ENCODE peak calls at places on chromosomes 12 and 14, in eight cellular contexts. X, M, B, F, Y, O, N and S are unnamed samples.
A peak's percentile ranks its signal among the peaks of the same experiment; 100 is the strongest.

GRCh38 chr14:72741836-72742681 is 151.8 kb downstream of the DPF3 start:
- DNase-seq in X (no peak), M (no peak), B (no peak), F (no peak), Y (no peak), O (no peak), N (no peak), S (no peak)

GRCh38 chr14:25231006-25231405 is 181.1 kb upstream of the STXBP6 start:
- DNase-seq in X (no peak), M (no peak), B (no peak), F (no peak), Y (no peak), O (no peak), N (no peak), S (no peak)

GRCh38 chr12:17866802-17867201 is 223.2 kb downstream of the RERGL start:
- DNase-seq in X (no peak), M (no peak), B (no peak), F (no peak), Y (no peak), O (no peak), N (no peak), S (no peak)

GRCh38 chr14:68666899-68667298 is 126.0 kb downstream of the ZFP36L1 start:
- DNase-seq in X (no peak), M (no peak), B (no peak), F (no peak), Y (no peak), O (no peak), N (no peak), S (no peak)

GRCh38 chr14:100845341-100845740 is 19.4 kb downstream of the MEG3 start:
- DNase-seq in X (no peak), M (no peak), B (no peak), F (no peak), Y (no peak), O (no peak), N (no peak), S (no peak)

GRCh38 chr14:22131749-22132476 is 457.1 kb downstream of the DAD1 start:
- DNase-seq in X (no peak), M (no peak), B (peak; percentile 59), F (no peak), Y (peak; percentile 47), O (no peak), N (no peak), S (no peak)

GRCh38 chr12:62817556-62818271 is 117.2 kb downstream of the PPM1H start:
- DNase-seq in X (no peak), M (no peak), B (no peak), F (no peak), Y (no peak), O (no peak), N (no peak), S (no peak)

GRCh38 chr14:71488703-71489141 is 443.5 kb upstream of the RGS6 start:
- DNase-seq in X (no peak), M (no peak), B (no peak), F (peak; percentile 17), Y (no peak), O (no peak), N (no peak), S (no peak)

GRCh38 chr12:15721716-15722115 is 67.5 kb downstream of the EPS8 start:
- DNase-seq in X (no peak), M (no peak), B (no peak), F (no peak), Y (no peak), O (no peak), N (no peak), S (no peak)

GRCh38 chr12:116861331-116861730 is 19.9 kb downstream of the HRK start:
- DNase-seq in X (no peak), M (peak; percentile 20), B (no peak), F (peak; percentile 77), Y (peak; percentile 74), O (peak; percentile 78), N (no peak), S (peak; percentile 79)

GRCh38 chr12:30880061-30880460 is 46.5 kb upstream of the TSPAN11 start:
- DNase-seq in X (no peak), M (no peak), B (no peak), F (peak; percentile 10), Y (no peak), O (no peak), N (no peak), S (no peak)

GRCh38 chr12:66072566-66072965 is 58.0 kb downstream of the LLPH start:
- DNase-seq in X (no peak), M (no peak), B (no peak), F (no peak), Y (no peak), O (no peak), N (no peak), S (peak; percentile 30)

GRCh38 chr12:10740182-10740581 is 17.1 kb upstream of the YBX3 start:
- DNase-seq in X (no peak), M (no peak), B (no peak), F (no peak), Y (no peak), O (no peak), N (no peak), S (no peak)

DNA sequence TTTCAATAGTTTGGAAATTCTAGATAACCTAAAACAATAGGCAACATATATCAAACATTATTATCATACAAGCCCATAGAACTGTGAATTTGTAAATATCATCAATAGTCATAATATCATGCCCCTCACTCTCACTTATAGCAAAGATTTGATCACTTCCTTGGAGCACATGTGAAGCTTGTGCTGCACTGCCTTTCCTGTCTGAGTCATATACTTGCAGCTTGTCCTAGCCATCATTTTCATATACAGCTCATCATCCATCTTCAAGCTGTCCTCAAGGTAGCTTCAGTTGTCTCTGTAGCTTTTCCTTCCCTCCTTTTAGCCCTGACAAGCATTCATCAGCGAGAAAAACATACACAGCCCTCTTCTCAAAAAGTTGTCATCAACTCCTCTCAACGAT is 746.5 kb upstream of the FOXG1 start:
- DNase-seq in X (no peak), M (no peak), B (no peak), F (no peak), Y (no peak), O (no peak), N (no peak), S (no peak)
- TF ChIP-seq CTCF in X (no peak), M (no peak), B (no peak), F (no peak), Y (no peak), O (no peak), N (no peak), S (no peak)

GRCh38 chr12:121933522-121934317 is 15.3 kb downstream of the CFAP251 start:
- DNase-seq in X (peak; percentile 46), M (no peak), B (peak; percentile 62), F (no peak), Y (no peak), O (no peak), N (no peak), S (no peak)

GRCh38 chr12:121932914-121933521 is 14.6 kb downstream of the CFAP251 start:
- DNase-seq in X (no peak), M (no peak), B (no peak), F (no peak), Y (no peak), O (no peak), N (no peak), S (no peak)

GRCh38 chr12:121932176-121932536 is 13.8 kb downstream of the CFAP251 start:
- DNase-seq in X (no peak), M (no peak), B (no peak), F (no peak), Y (no peak), O (no peak), N (no peak), S (no peak)

GRCh38 chr12:121927798-121928197 is 9.4 kb downstream of the CFAP251 start:
- DNase-seq in X (no peak), M (no peak), B (no peak), F (no peak), Y (no peak), O (no peak), N (no peak), S (no peak)

DNA sequence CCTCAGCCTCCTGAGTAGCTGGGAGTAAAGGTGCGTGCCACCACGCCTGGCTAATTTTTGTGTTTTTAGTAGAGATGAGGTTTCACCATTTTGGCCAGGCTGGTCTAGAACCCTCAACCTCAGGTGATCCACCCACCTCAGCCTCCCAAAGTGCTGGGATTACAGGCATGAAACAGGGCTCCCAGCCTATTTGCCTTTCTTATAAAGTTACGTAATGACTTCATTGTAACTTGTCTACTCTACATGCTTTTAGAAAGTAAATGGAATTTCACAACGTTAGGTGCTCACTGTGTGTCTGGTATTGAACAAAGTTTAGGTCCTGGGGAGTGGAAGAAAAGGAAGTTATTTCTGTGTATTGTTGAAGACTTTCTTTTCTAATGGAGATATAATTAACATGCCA is 12.5 kb downstream of the CFAP251 start:
- DNase-seq in X (no peak), M (no peak), B (no peak), F (no peak), Y (no peak), O (no peak), N (no peak), S (no peak)
- TF ChIP-seq CTCF in X (no peak), M (no peak), B (no peak), F (no peak), Y (no peak), O (no peak), N (no peak), S (no peak)

GRCh38 chr12:88393017-88393767 is 187.1 kb downstream of the KITLG start:
- DNase-seq in X (no peak), M (no peak), B (peak; percentile 18), F (peak; percentile 38), Y (no peak), O (peak; percentile 15), N (no peak), S (peak; percentile 16)
- TF ChIP-seq CTCF in X (no peak), M (no peak), B (no peak), F (peak; percentile 29), Y (peak; percentile 26), O (peak; percentile 67), N (no peak), S (no peak)

GRCh38 chr12:1282670-1283361 is 291.8 kb downstream of the ERC1 start:
- DNase-seq in X (no peak), M (peak; percentile 81), B (no peak), F (peak; percentile 21), Y (no peak), O (no peak), N (peak; percentile 54), S (no peak)

GRCh38 chr12:1287446-1287975 is 296.5 kb downstream of the ERC1 start:
- DNase-seq in X (no peak), M (no peak), B (no peak), F (no peak), Y (no peak), O (no peak), N (no peak), S (no peak)

GRCh38 chr12:1289371-1290155 is 298.5 kb downstream of the ERC1 start:
- DNase-seq in X (no peak), M (no peak), B (no peak), F (no peak), Y (no peak), O (no peak), N (no peak), S (no peak)

GRCh38 chr12:1281683-1282366 is 290.8 kb downstream of the ERC1 start:
- DNase-seq in X (no peak), M (peak; percentile 33), B (no peak), F (peak; percentile 84), Y (no peak), O (no peak), N (no peak), S (no peak)

DNA sequence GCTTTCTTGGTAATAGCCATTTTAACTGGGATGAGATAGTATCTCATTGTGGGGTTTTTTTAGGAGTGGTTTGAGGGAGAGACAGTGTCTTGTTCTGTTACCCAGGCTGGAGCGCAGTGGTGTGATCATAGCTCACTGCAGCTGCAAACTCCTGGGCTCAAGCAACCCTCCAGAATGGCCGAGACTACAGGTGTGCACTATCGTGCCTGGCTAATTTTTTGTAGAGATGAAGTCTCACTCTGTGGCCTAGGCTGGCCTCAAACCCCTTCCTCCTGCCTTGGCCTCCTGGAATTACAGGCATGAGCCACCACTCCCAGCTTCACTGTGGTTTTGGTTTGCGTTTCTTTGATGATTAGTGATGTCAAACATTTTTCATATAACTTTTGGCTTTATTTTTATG is 293.6 kb downstream of the ERC1 start:
- DNase-seq in X (no peak), M (no peak), B (no peak), F (no peak), Y (no peak), O (no peak), N (no peak), S (no peak)
- TF ChIP-seq CTCF in X (no peak), M (no peak), B (no peak), F (no peak), Y (no peak), O (no peak), N (no peak), S (no peak)